ENCODE peak calls at places on chromosomes 7 and 10, in eight cellular contexts. One of them, this sample, is unnamed.

GRCh38 chr10:68052463-68052862 is 22.6 kb downstream of the HERC4 start:
- DNase-seq in DND-41: no peak
- DNase-seq in AG04449: no peak
- DNase-seq in left lung: no peak
- DNase-seq in endodermal cell: no peak
- DNase-seq in prostate gland: no peak
- DNase-seq in Panc1: no peak
- DNase-seq in breast epithelium: no peak
- DNase-seq in this sample: no peak

GRCh38 chr7:54985405-54986360 is 33.1 kb upstream of the EGFR start:
- DNase-seq in AG04449: peak
- DNase-seq in Panc1: peak
- DNase-seq in prostate gland: no peak
- DNase-seq in DND-41: no peak
- DNase-seq in breast epithelium: no peak
- DNase-seq in endodermal cell: no peak
- DNase-seq in left lung: no peak
- DNase-seq in this sample: no peak

GRCh38 chr10:83769421-83769820 is 369.9 kb upstream of the GHITM start:
- DNase-seq in endodermal cell: no peak
- DNase-seq in left lung: no peak
- DNase-seq in Panc1: no peak
- DNase-seq in breast epithelium: no peak
- DNase-seq in DND-41: no peak
- DNase-seq in prostate gland: no peak
- DNase-seq in AG04449: no peak
- DNase-seq in this sample: no peak

GRCh38 chr7:16365952-16366351 is 55.4 kb downstream of the CRPPA start:
- DNase-seq in prostate gland: no peak
- DNase-seq in DND-41: no peak
- DNase-seq in breast epithelium: no peak
- DNase-seq in left lung: no peak
- DNase-seq in endodermal cell: no peak
- DNase-seq in AG04449: no peak
- DNase-seq in Panc1: no peak
- DNase-seq in this sample: no peak

GRCh38 chr7:106538638-106539037 is 122.3 kb downstream of the CCDC71L start:
- DNase-seq in Panc1: no peak
- DNase-seq in breast epithelium: no peak
- DNase-seq in DND-41: no peak
- DNase-seq in prostate gland: no peak
- DNase-seq in endodermal cell: no peak
- DNase-seq in AG04449: no peak
- DNase-seq in left lung: no peak
- DNase-seq in this sample: no peak

GRCh38 chr7:94305836-94306235 is 88.9 kb upstream of the COL1A2 start:
- DNase-seq in breast epithelium: no peak
- DNase-seq in Panc1: no peak
- DNase-seq in AG04449: no peak
- DNase-seq in endodermal cell: no peak
- DNase-seq in left lung: no peak
- DNase-seq in DND-41: no peak
- DNase-seq in prostate gland: no peak
- DNase-seq in this sample: no peak

GRCh38 chr10:35218339-35218955 is 91.8 kb downstream of the CREM start:
- DNase-seq in prostate gland: peak
- DNase-seq in AG04449: no peak
- DNase-seq in DND-41: peak
- DNase-seq in Panc1: no peak
- DNase-seq in breast epithelium: peak
- DNase-seq in left lung: peak
- DNase-seq in endodermal cell: peak
- DNase-seq in this sample: peak

GRCh38 chr10:1159131-1160061 is 103.2 kb downstream of the WDR37 start:
- DNase-seq in prostate gland: no peak
- DNase-seq in endodermal cell: peak
- DNase-seq in DND-41: no peak
- DNase-seq in Panc1: no peak
- DNase-seq in left lung: no peak
- DNase-seq in breast epithelium: no peak
- DNase-seq in AG04449: no peak
- DNase-seq in this sample: no peak

GRCh38 chr7:133491846-133492652 is 239.2 kb downstream of the EXOC4 start:
- DNase-seq in left lung: no peak
- DNase-seq in DND-41: no peak
- DNase-seq in breast epithelium: no peak
- DNase-seq in prostate gland: no peak
- DNase-seq in AG04449: no peak
- DNase-seq in endodermal cell: no peak
- DNase-seq in Panc1: no peak
- DNase-seq in this sample: no peak

GRCh38 chr7:44460325-44460724 is 30.1 kb downstream of the NUDCD3 start:
- DNase-seq in endodermal cell: no peak
- DNase-seq in left lung: no peak
- DNase-seq in AG04449: no peak
- DNase-seq in Panc1: no peak
- DNase-seq in prostate gland: no peak
- DNase-seq in breast epithelium: no peak
- DNase-seq in DND-41: peak
- DNase-seq in this sample: peak

GRCh38 chr10:37584643-37585042 is 272.8 kb downstream of the ZNF248 start:
- DNase-seq in left lung: no peak
- DNase-seq in AG04449: no peak
- DNase-seq in prostate gland: no peak
- DNase-seq in endodermal cell: no peak
- DNase-seq in Panc1: no peak
- DNase-seq in DND-41: no peak
- DNase-seq in breast epithelium: no peak
- DNase-seq in this sample: no peak

GRCh38 chr7:156496491-156497264 is 143.9 kb upstream of the RNF32 start:
- DNase-seq in endodermal cell: no peak
- DNase-seq in AG04449: no peak
- DNase-seq in left lung: no peak
- DNase-seq in DND-41: no peak
- DNase-seq in breast epithelium: no peak
- DNase-seq in prostate gland: no peak
- DNase-seq in Panc1: no peak
- DNase-seq in this sample: no peak

GRCh38 chr10:18340496-18341051 is 200.3 kb downstream of the CACNB2 start:
- DNase-seq in left lung: no peak
- DNase-seq in DND-41: no peak
- DNase-seq in Panc1: no peak
- DNase-seq in breast epithelium: no peak
- DNase-seq in endodermal cell: no peak
- DNase-seq in AG04449: no peak
- DNase-seq in prostate gland: no peak
- DNase-seq in this sample: no peak

GRCh38 chr10:60573342-60573741 is 183.7 kb upstream of the ANK3 start:
- DNase-seq in Panc1: no peak
- DNase-seq in endodermal cell: peak
- DNase-seq in AG04449: no peak
- DNase-seq in left lung: no peak
- DNase-seq in DND-41: no peak
- DNase-seq in prostate gland: no peak
- DNase-seq in breast epithelium: no peak
- DNase-seq in this sample: peak

GRCh38 chr10:106043833-106044232 is 1120.7 kb downstream of the SORCS1 start:
- DNase-seq in Panc1: no peak
- DNase-seq in endodermal cell: no peak
- DNase-seq in DND-41: no peak
- DNase-seq in left lung: no peak
- DNase-seq in breast epithelium: no peak
- DNase-seq in prostate gland: no peak
- DNase-seq in AG04449: no peak
- DNase-seq in this sample: no peak

GRCh38 chr10:63504145-63504881 is 16.9 kb upstream of the REEP3 start:
- DNase-seq in left lung: no peak
- DNase-seq in Panc1: no peak
- DNase-seq in breast epithelium: no peak
- DNase-seq in AG04449: no peak
- DNase-seq in endodermal cell: peak
- DNase-seq in prostate gland: no peak
- DNase-seq in DND-41: no peak
- DNase-seq in this sample: no peak

GRCh38 chr10:34254596-34254995 is 560.5 kb downstream of the PARD3 start:
- DNase-seq in breast epithelium: no peak
- DNase-seq in DND-41: peak
- DNase-seq in Panc1: peak
- DNase-seq in AG04449: no peak
- DNase-seq in prostate gland: no peak
- DNase-seq in left lung: no peak
- DNase-seq in endodermal cell: no peak
- DNase-seq in this sample: peak

DNA sequence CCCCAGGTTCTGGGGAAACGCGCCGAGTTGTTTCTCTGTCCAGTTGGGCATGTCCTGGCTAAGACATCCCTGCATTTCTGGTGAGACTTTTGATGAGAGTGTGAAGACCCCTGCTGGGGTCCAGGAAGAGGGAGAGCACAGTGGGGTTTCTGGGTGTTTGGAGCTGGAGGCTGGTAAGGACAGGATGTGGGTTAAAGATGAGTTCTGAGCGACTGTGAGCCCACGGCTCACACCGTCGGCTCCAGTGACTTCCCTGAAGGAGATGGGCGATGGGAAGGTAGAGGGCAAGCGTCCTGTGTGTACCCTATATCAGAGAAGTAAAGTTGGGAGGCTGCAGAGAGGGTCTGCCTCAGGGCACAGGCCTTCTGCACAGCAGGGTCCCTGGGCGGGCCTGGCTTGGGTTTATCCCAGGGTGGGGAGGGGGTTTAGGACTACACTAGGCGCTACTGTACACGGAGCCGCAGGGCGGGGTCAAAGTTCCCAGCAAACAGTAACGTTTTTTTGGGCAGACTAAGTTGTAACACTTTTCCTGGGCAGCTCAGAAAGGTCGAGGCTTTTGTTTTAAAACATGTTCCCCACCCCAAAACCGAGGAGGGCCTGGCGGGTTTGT is 3.6 kb downstream of the EMX2 start:
- DNase-seq in Panc1: no peak
- DNase-seq in endodermal cell: no peak
- DNase-seq in DND-41: no peak
- DNase-seq in breast epithelium: no peak
- DNase-seq in AG04449: no peak
- DNase-seq in left lung: no peak
- DNase-seq in prostate gland: no peak
- DNase-seq in this sample: no peak
- H3K4me3 ChIP-seq in Panc1: no peak
- H3K4me3 ChIP-seq in endodermal cell: no peak
- H3K4me3 ChIP-seq in DND-41: no peak
- H3K4me3 ChIP-seq in breast epithelium: peak
- H3K4me3 ChIP-seq in AG04449: peak
- H3K4me3 ChIP-seq in left lung: no peak
- H3K4me3 ChIP-seq in prostate gland: no peak
- H3K4me3 ChIP-seq in this sample: no peak

GRCh38 chr7:90625051-90625450 is 28.9 kb downstream of the CDK14 start:
- DNase-seq in Panc1: no peak
- DNase-seq in breast epithelium: no peak
- DNase-seq in AG04449: no peak
- DNase-seq in prostate gland: no peak
- DNase-seq in left lung: no peak
- DNase-seq in DND-41: no peak
- DNase-seq in endodermal cell: no peak
- DNase-seq in this sample: no peak

GRCh38 chr7:90625562-90625961 is 29.4 kb downstream of the CDK14 start:
- DNase-seq in breast epithelium: peak
- DNase-seq in endodermal cell: peak
- DNase-seq in DND-41: no peak
- DNase-seq in Panc1: no peak
- DNase-seq in left lung: no peak
- DNase-seq in prostate gland: no peak
- DNase-seq in AG04449: no peak
- DNase-seq in this sample: no peak

GRCh38 chr7:90631502-90631901 is 35.4 kb downstream of the CDK14 start:
- DNase-seq in AG04449: no peak
- DNase-seq in endodermal cell: no peak
- DNase-seq in DND-41: no peak
- DNase-seq in left lung: no peak
- DNase-seq in Panc1: no peak
- DNase-seq in prostate gland: no peak
- DNase-seq in breast epithelium: no peak
- DNase-seq in this sample: no peak

GRCh38 chr7:90626011-90626410 is 29.9 kb downstream of the CDK14 start:
- DNase-seq in DND-41: no peak
- DNase-seq in endodermal cell: no peak
- DNase-seq in AG04449: no peak
- DNase-seq in left lung: no peak
- DNase-seq in breast epithelium: no peak
- DNase-seq in prostate gland: no peak
- DNase-seq in Panc1: no peak
- DNase-seq in this sample: no peak

DNA sequence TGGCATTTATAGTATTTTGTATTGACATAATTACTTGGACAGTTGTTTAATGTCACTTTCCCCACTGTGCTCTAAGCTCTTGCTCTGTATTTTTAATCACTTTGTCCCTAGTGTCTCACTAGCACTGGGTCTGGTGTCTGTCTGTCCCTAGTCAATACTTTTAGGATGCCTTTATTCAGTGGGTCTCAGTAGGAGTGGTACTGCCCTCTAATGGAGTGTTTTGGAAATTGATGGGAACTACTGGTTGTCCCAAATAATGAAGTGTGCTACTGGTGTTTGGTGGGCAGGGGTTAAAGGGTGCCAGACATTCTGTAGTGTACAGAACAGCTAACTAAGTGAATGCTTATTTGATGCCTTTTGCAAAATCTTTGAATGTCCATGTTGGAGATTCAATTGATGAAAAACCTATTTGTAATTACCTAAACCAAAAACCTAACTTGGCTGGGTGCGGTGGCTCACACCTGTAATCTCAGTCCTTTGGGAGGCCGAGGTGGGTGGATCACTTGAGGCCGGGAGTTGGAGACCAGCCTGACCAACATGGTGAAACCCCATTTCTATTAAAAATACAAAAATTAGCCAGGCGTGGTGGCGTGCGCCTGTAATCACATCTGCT is 33.3 kb downstream of the CDK14 start:
- DNase-seq in prostate gland: peak
- DNase-seq in DND-41: no peak
- DNase-seq in left lung: no peak
- DNase-seq in Panc1: peak
- DNase-seq in endodermal cell: no peak
- DNase-seq in AG04449: no peak
- DNase-seq in breast epithelium: no peak
- DNase-seq in this sample: peak
- TF ChIP-seq CTCF in prostate gland: no peak
- TF ChIP-seq CTCF in DND-41: peak
- TF ChIP-seq CTCF in left lung: peak
- TF ChIP-seq CTCF in Panc1: peak
- TF ChIP-seq CTCF in endodermal cell: peak
- TF ChIP-seq CTCF in AG04449: peak
- TF ChIP-seq CTCF in breast epithelium: no peak
- TF ChIP-seq CTCF in this sample: peak

GRCh38 chr10:3066317-3066931 is 924 bp upstream of the PFKP start:
- DNase-seq in left lung: no peak
- DNase-seq in Panc1: no peak
- DNase-seq in breast epithelium: no peak
- DNase-seq in prostate gland: no peak
- DNase-seq in endodermal cell: no peak
- DNase-seq in AG04449: no peak
- DNase-seq in DND-41: no peak
- DNase-seq in this sample: no peak
- H3K4me3 ChIP-seq in left lung: peak
- H3K4me3 ChIP-seq in Panc1: peak
- H3K4me3 ChIP-seq in breast epithelium: peak
- H3K4me3 ChIP-seq in prostate gland: peak
- H3K4me3 ChIP-seq in endodermal cell: no peak
- H3K4me3 ChIP-seq in AG04449: peak
- H3K4me3 ChIP-seq in DND-41: no peak
- H3K4me3 ChIP-seq in this sample: peak

GRCh38 chr10:107585630-107586029 is 421.1 kb upstream of the SORCS1 start:
- DNase-seq in Panc1: no peak
- DNase-seq in DND-41: no peak
- DNase-seq in endodermal cell: no peak
- DNase-seq in left lung: no peak
- DNase-seq in prostate gland: peak
- DNase-seq in breast epithelium: no peak
- DNase-seq in AG04449: no peak
- DNase-seq in this sample: no peak
- TF ChIP-seq CTCF in Panc1: no peak
- TF ChIP-seq CTCF in DND-41: no peak
- TF ChIP-seq CTCF in endodermal cell: no peak
- TF ChIP-seq CTCF in left lung: no peak
- TF ChIP-seq CTCF in prostate gland: no peak
- TF ChIP-seq CTCF in breast epithelium: no peak
- TF ChIP-seq CTCF in AG04449: no peak
- TF ChIP-seq CTCF in this sample: no peak